ENCODE peak calls at places on chromosomes 13 and 19, in six cellular contexts. Y, M, D, P, H and K are unnamed samples.

GRCh38 chr19:49856574-49857021 is 5.6 kb downstream of the PTOV1 start:
- DNase-seq in Y (no peak), M (no peak), D (no peak), P (no peak), H (no peak), K (no peak)

GRCh38 chr13:37984357-37984756 is 114.8 kb upstream of the TRPC4 start:
- DNase-seq in Y (peak), M (no peak), D (no peak), P (peak), H (no peak), K (no peak)

GRCh38 chr13:20231839-20232555 is at the start of gene GJB6:
- DNase-seq in Y (peak), M (no peak), D (peak), P (peak), H (peak), K (no peak)

GRCh38 chr19:18227781-18228271 is 1.6 kb upstream of the PDE4C start:
- DNase-seq in Y (no peak), M (no peak), D (no peak), P (no peak), H (no peak), K (no peak)

GRCh38 chr13:49594576-49594975 is 9.2 kb upstream of the RCBTB1 start:
- DNase-seq in Y (no peak), M (no peak), D (no peak), P (no peak), H (no peak), K (no peak)

GRCh38 chr13:32669030-32669646 is 82.9 kb downstream of the PDS5B start:
- DNase-seq in Y (no peak), M (peak), D (peak), P (no peak), H (peak), K (peak)

GRCh38 chr13:86710013-86710412 is 910.8 kb upstream of the SLITRK6 start:
- DNase-seq in Y (no peak), M (no peak), D (no peak), P (no peak), H (no peak), K (no peak)

GRCh38 chr19:10305139-10305806 is 4.3 kb downstream of the ZGLP1 start:
- DNase-seq in Y (no peak), M (peak), D (no peak), P (no peak), H (no peak), K (no peak)

GRCh38 chr13:21670006-21670882 is 629 bp upstream of the FGF9 start:
- DNase-seq in Y (peak), M (peak), D (peak), P (no peak), H (peak), K (peak)

DNA sequence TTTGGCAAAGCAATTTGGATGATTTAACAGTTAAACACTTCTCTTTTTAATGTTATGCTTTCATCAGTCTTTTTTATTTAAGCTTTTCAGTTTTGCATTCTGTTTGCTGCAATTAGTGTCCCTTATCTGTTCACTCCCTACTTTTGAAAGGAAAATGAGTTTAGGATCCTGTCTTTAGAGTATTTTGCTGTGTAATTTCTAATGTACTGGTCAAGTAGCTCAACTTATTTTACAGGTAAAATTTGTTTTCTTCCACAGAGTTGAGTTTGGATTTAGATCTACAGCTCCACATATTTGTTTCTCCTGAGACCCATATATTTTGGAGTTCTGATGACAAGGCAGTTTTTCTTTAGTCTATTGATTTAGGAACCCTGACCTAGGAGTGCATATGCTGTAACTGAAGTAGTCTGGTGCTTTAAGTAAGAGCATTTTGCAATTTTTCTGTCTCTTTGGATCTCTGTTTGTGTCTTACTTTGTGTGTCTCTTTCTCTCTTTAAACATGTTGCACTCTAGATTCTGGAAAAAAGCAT is 19.4 kb upstream of the SPRY2 start:
- DNase-seq in Y (no peak), M (no peak), D (no peak), P (no peak), H (no peak), K (peak)
- H2BK5ac ChIP-seq in Y (no peak), M (no peak), D (no peak), P (no peak), H (no peak), K (no peak)

GRCh38 chr13:83167203-83167602 is 715.1 kb downstream of the SLITRK1 start:
- DNase-seq in Y (no peak), M (no peak), D (no peak), P (no peak), H (no peak), K (no peak)

DNA sequence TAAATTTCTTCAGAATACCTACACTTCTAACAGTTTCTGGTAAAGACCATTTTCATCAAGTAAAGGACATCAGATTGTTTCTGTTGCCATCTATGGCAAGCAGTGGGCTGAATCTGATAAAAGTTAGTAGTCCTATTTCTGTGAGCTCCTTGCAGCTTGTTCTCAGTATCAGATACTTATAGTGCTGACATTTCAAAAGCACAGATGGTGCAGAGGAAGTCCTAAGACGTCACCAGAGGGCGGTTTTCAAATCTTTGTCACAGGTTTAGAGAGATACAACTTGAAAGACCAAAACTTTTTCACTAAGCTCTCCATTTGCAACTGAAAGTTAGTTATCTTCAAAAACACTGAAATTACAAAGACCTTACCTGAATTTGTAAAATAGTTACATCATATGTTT is 719.8 kb downstream of the SLITRK1 start:
- DNase-seq in Y (no peak), M (peak), D (no peak), P (no peak), H (no peak), K (peak)
- H3K4me2 ChIP-seq in Y (no peak), M (no peak), D (no peak), P (no peak), H (no peak), K (no peak)

GRCh38 chr13:59790626-59791025 is 373.1 kb downstream of the DIAPH3 start:
- DNase-seq in Y (no peak), M (peak), D (no peak), P (no peak), H (no peak), K (no peak)
- H3K14ac ChIP-seq in Y (no peak), M (no peak), D (no peak), P (no peak), H (no peak), K (no peak)

GRCh38 chr13:114118086-114118762 is 14.2 kb downstream of the RASA3 start:
- DNase-seq in Y (no peak), M (no peak), D (no peak), P (no peak), H (no peak), K (peak)
- H2BK5ac ChIP-seq in Y (no peak), M (peak), D (no peak), P (peak), H (peak), K (peak)